ENCODE peak calls at places on chromosomes 1 and 21, in six cellular contexts. S, B, F, K, M and Y are unnamed samples.

GRCh38 chr1:224317383-224318045 is 12.5 kb downstream of the NVL start:
- DNase-seq in S (no peak), B (no peak), F (no peak), K (no peak), M (no peak), Y (no peak)

GRCh38 chr1:33650708-33651107 is 178.3 kb downstream of the ZSCAN20 start:
- DNase-seq in S (no peak), B (no peak), F (no peak), K (no peak), M (no peak), Y (no peak)

GRCh38 chr1:99811075-99811474 is 39.1 kb upstream of the AGL start:
- DNase-seq in S (no peak), B (no peak), F (no peak), K (no peak), M (no peak), Y (no peak)

GRCh38 chr1:235702412-235702811 is 52.8 kb upstream of the GNG4 start:
- DNase-seq in S (no peak), B (no peak), F (no peak), K (no peak), M (no peak), Y (no peak)

GRCh38 chr21:42272109-42272962 is 42.9 kb downstream of the TFF3 start:
- DNase-seq in S (no peak), B (no peak), F (no peak), K (no peak), M (no peak), Y (no peak)

GRCh38 chr1:53560572-53561487 is 101.6 kb downstream of the DMRTB1 start:
- DNase-seq in S (no peak), B (peak; percentile 11), F (no peak), K (no peak), M (no peak), Y (no peak)

GRCh38 chr1:115927971-115928370 is 48.3 kb upstream of the SLC22A15 start:
- DNase-seq in S (no peak), B (no peak), F (no peak), K (no peak), M (no peak), Y (peak; percentile 50)

GRCh38 chr1:42784946-42785693 is at the start of gene TMEM269:
- DNase-seq in S (peak; percentile 31), B (peak; percentile 48), F (no peak), K (no peak), M (no peak), Y (no peak)

GRCh38 chr1:204573563-204573925 is 57.3 kb downstream of the MDM4 start:
- DNase-seq in S (no peak), B (no peak), F (no peak), K (no peak), M (peak; percentile 22), Y (peak; percentile 67)

GRCh38 chr1:175317309-175317708 is 124.7 kb upstream of the KIAA0040 start:
- DNase-seq in S (no peak), B (no peak), F (no peak), K (no peak), M (peak; percentile 7), Y (no peak)

GRCh38 chr1:9901148-9902059 is 8.7 kb downstream of the CTNNBIP1 start:
- DNase-seq in S (peak; percentile 69), B (peak; percentile 65), F (peak; percentile 59), K (no peak), M (no peak), Y (no peak)

GRCh38 chr21:43287974-43288755 is 119.4 kb downstream of the CRYAA start:
- DNase-seq in S (peak; percentile 89), B (peak; percentile 21), F (peak; percentile 37), K (no peak), M (no peak), Y (no peak)

GRCh38 chr1:227766015-227766634 is 30.9 kb downstream of the SNAP47 start:
- DNase-seq in S (peak; percentile 60), B (no peak), F (peak; percentile 44), K (peak; percentile 48), M (peak; percentile 18), Y (no peak)

GRCh38 chr21:32940079-32941014 is 85.4 kb upstream of the OLIG2 start:
- DNase-seq in S (peak; percentile 44), B (no peak), F (no peak), K (peak; percentile 35), M (peak; percentile 46), Y (peak; percentile 62)

GRCh38 chr21:41168391-41169257 is 664 bp downstream of the BACE2 start:
- DNase-seq in S (peak; percentile 56), B (peak; percentile 55), F (peak; percentile 62), K (peak; percentile 62), M (peak; percentile 62), Y (peak; percentile 60)

GRCh38 chr1:30649321-30649991 is 73.9 kb downstream of the MATN1 start:
- DNase-seq in S (peak; percentile 59), B (no peak), F (peak; percentile 53), K (no peak), M (no peak), Y (peak; percentile 94)

DNA sequence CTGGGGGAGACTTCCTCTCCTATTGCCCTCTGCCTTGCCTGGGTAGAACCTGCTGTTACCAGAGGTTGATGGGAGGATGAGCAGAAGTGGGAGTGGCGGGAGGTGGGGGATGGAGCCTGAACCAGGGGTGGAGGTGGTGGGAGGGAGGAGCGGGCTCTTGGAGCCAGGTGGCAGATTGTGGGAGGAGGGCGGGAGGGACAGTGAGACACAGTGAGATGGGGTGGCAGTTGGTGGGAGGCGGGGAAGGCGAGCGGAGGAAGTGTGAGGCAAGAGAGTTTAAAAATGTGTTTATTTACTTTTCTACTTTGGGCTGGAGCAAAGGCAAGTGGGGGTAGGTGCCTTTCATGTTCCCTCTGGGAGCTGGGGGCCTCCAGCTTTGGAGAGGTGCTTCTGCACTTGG is 87.2 kb downstream of the KCNJ6 start:
- DNase-seq in S (no peak), B (no peak), F (no peak), K (no peak), M (no peak), Y (no peak)
- H3K4me3 ChIP-seq in S (no peak overlapping the region), B (no peak overlapping the region), F (no peak overlapping the region), K (no peak overlapping the region), M (no peak overlapping the region), Y (no peak overlapping the region)

DNA sequence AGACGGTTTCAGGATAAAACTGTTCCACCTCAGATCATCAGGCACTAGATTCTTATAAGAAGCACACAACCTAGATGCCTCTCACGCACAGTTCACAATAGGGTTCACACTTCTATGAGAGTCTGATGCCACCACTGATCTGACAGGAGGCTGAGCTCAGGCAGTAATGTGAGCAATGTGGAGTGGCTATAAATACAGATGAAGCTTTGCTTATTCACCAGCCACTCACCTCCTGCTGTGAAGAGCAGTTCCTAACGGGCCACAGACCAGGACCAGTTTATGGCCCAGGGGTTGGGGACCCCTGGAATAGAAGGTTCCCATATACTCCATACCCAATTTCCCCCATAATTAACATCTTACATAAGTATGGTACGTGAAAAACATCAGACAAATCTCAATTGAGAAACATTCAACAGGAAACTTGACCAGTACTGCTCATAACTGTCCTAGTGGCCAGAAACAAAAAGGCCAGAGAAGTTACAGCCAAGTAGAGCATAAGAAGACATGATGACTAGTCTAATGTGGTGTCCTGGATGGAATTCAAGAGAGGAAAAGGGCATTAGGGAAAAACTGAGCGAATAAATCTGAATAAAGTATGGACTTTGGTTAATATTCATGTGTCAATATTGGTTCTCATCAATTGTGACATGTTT is 24.7 kb upstream of the IGSF5 start:
- DNase-seq in S (no peak), B (no peak), F (no peak), K (peak; percentile 34), M (peak; percentile 9), Y (no peak)
- TF ChIP-seq CTCF in S (no peak), B (no peak), F (no peak), K (peak; percentile 20), M (no peak), Y (no peak)

DNA sequence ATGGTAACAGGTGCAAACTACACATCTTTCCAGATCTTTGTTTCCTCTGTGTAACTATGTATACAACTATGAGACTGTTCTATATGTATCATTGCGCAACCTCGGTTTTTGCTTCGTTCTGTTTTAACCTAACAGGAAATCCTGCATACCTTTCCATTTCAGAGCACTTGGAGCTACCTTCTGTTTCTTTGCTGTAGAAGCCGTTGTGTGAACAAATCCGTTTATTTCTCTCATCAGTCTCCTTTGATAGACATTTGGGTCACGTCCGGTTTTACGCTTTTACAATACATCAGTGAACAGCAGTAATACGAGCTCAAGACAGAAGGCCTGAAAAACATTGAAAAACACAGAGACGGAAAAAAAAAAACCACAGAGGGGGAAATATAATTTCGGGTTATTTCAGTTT is 10.5 kb downstream of the ATP5IF1 start:
- DNase-seq in S (no peak), B (no peak), F (no peak), K (no peak), M (peak; percentile 21), Y (peak; percentile 92)
- H3K4me3 ChIP-seq in S (peak overlapping the region; percentile 58), B (peak overlapping the region; percentile 78), F (peak overlapping the region; percentile 61), K (peak overlapping the region; percentile 42), M (peak overlapping the region; percentile 59), Y (peak overlapping the region; percentile 27)

GRCh38 chr21:36156815-36157670 is at the start of gene DOP1B:
- DNase-seq in S (no peak), B (no peak), F (no peak), K (no peak), M (no peak), Y (peak; percentile 15)
- TF ChIP-seq CTCF in S (no peak), B (no peak), F (no peak), K (no peak), M (no peak), Y (no peak)

GRCh38 chr1:61204528-61204927 is 122.2 kb downstream of the NFIA start:
- DNase-seq in S (no peak), B (no peak), F (no peak), K (no peak), M (no peak), Y (no peak)

GRCh38 chr1:61207416-61207815 is 125.1 kb downstream of the NFIA start:
- DNase-seq in S (no peak), B (no peak), F (no peak), K (no peak), M (peak; percentile 9), Y (no peak)

GRCh38 chr1:61198554-61198953 is 116.2 kb downstream of the NFIA start:
- DNase-seq in S (no peak), B (no peak), F (no peak), K (no peak), M (no peak), Y (no peak)

GRCh38 chr1:61201035-61201434 is 118.7 kb downstream of the NFIA start:
- DNase-seq in S (no peak), B (no peak), F (no peak), K (no peak), M (no peak), Y (no peak)

GRCh38 chr1:61202854-61203603 is 120.7 kb downstream of the NFIA start:
- DNase-seq in S (no peak), B (peak; percentile 29), F (no peak), K (no peak), M (peak; percentile 69), Y (peak; percentile 49)
- H3K4me3 ChIP-seq in S (no peak overlapping the region), B (peak overlapping the region; percentile 0), F (no peak overlapping the region), K (peak overlapping the region; percentile 14), M (peak overlapping the region; percentile 30), Y (peak overlapping the region; percentile 37)